ENCODE peak calls at places on chromosomes 12 and 14, in ten cellular contexts. K is HFFc6; I is H4; O is adipocyte; Q is stimulated activated CD4-positive, alpha-beta T cell treated with anti-CD3 and anti-CD28 coated beads, Interleukin-4, amount 100 ng/mL, for 48 hours; U is mucosa of gallbladder; D is AG10803; P is mucosa of descending colon; L is Caki2; C is activated gamma-delta T cell treated with Interleukin-2 at 50 U/mL for 16 hours. T is an unnamed sample.

GRCh38 chr14:106846218-106846617 is 1319.8 kb downstream of the TMEM121 start:
- DNase-seq in K (no peak), I (no peak), O (peak), Q (no peak), U (no peak), D (no peak), P (no peak), L (no peak), C (no peak), T (no peak)

GRCh38 chr14:61477845-61478438 is 156.6 kb downstream of the PRKCH start:
- DNase-seq in K (no peak), I (peak), O (peak), Q (no peak), U (peak), D (peak), P (peak), L (no peak), C (peak), T (no peak)

GRCh38 chr12:188910-189621 is 24.9 kb downstream of the SLC6A12 start:
- DNase-seq in K (peak), I (peak), O (peak), Q (peak), U (peak), D (peak), P (peak), L (peak), C (peak), T (no peak)

GRCh38 chr14:81480741-81481140 is 52.9 kb downstream of the SEL1L start:
- DNase-seq in K (no peak), I (no peak), O (no peak), Q (no peak), U (no peak), D (no peak), P (no peak), L (no peak), C (no peak), T (no peak)

GRCh38 chr12:107591095-107591375 is 94.6 kb upstream of the PWP1 start:
- DNase-seq in K (no peak), I (no peak), O (no peak), Q (no peak), U (no peak), D (peak), P (no peak), L (no peak), C (no peak), T (no peak)

GRCh38 chr12:104352106-104352713 is 48.7 kb downstream of the EID3 start:
- DNase-seq in K (no peak), I (no peak), O (peak), Q (no peak), U (no peak), D (peak), P (no peak), L (no peak), C (no peak), T (no peak)

GRCh38 chr12:89244536-89244935 is 107.8 kb downstream of the DUSP6 start:
- DNase-seq in K (no peak), I (no peak), O (no peak), Q (no peak), U (no peak), D (peak), P (no peak), L (no peak), C (no peak), T (no peak)

GRCh38 chr12:13000935-13001724 is 1.1 kb upstream of the HEBP1 start:
- DNase-seq in K (no peak), I (peak), O (peak), Q (peak), U (peak), D (peak), P (peak), L (peak), C (peak), T (no peak)

GRCh38 chr12:106758349-106758951 is 16.0 kb upstream of the RIC8B start:
- DNase-seq in K (no peak), I (no peak), O (no peak), Q (no peak), U (peak), D (no peak), P (peak), L (no peak), C (no peak), T (no peak)

GRCh38 chr12:116161588-116161987 is 115.9 kb downstream of the MED13L start:
- DNase-seq in K (no peak), I (peak), O (no peak), Q (no peak), U (no peak), D (no peak), P (no peak), L (no peak), C (no peak), T (no peak)

GRCh38 chr12:111193511-111193910 is 175.4 kb downstream of the PHETA1 start:
- DNase-seq in K (no peak), I (no peak), O (no peak), Q (no peak), U (no peak), D (no peak), P (no peak), L (no peak), C (no peak), T (no peak)

GRCh38 chr14:95235767-95236166 is 78.4 kb upstream of the DICER1 start:
- DNase-seq in K (no peak), I (no peak), O (no peak), Q (no peak), U (no peak), D (no peak), P (no peak), L (no peak), C (no peak), T (no peak)

GRCh38 chr12:97899529-97899928 is 436.9 kb downstream of the RMST start:
- DNase-seq in K (no peak), I (no peak), O (no peak), Q (no peak), U (no peak), D (no peak), P (no peak), L (no peak), C (no peak), T (no peak)

GRCh38 chr12:103462675-103463074 is 33.1 kb downstream of the C12orf42 start:
- DNase-seq in K (no peak), I (no peak), O (no peak), Q (no peak), U (no peak), D (no peak), P (no peak), L (no peak), C (no peak), T (no peak)

GRCh38 chr12:106644335-106645073 is 61.7 kb downstream of the RFX4 start:
- DNase-seq in K (no peak), I (no peak), O (no peak), Q (no peak), U (no peak), D (no peak), P (peak), L (no peak), C (no peak), T (no peak)

GRCh38 chr12:16726879-16727278 is 120.9 kb upstream of the LMO3 start:
- DNase-seq in K (no peak), I (no peak), O (no peak), Q (no peak), U (no peak), D (no peak), P (no peak), L (peak), C (no peak), T (no peak)

GRCh38 chr12:128823216-128823915 is 392 bp downstream of the SLC15A4 start:
- DNase-seq in K (no peak), I (no peak), O (no peak), Q (peak), U (no peak), D (peak), P (peak), L (peak), C (peak), T (no peak)

GRCh38 chr14:24141030-24141880 is at the start of gene EMC9:
- DNase-seq in K (peak), I (peak), O (peak), Q (peak), U (peak), D (peak), P (peak), L (peak), C (peak), T (peak)

GRCh38 chr14:101885254-101885576 is 79.2 kb upstream of the DYNC1H1 start:
- DNase-seq in K (no peak), I (no peak), O (no peak), Q (no peak), U (no peak), D (no peak), P (no peak), L (no peak), C (no peak), T (no peak)

GRCh38 chr14:68248481-68249255 is 429.1 kb downstream of the RAD51B start:
- DNase-seq in K (peak), I (peak), O (peak), Q (no peak), U (no peak), D (peak), P (peak), L (peak), C (no peak), T (no peak)

GRCh38 chr12:5428332-5429221 is 3.3 kb upstream of the NTF3 start:
- DNase-seq in K (peak), I (no peak), O (peak), Q (no peak), U (no peak), D (peak), P (no peak), L (peak), C (no peak), T (no peak)

GRCh38 chr12:113914806-113915205 is 51.3 kb downstream of the RBM19 start:
- DNase-seq in K (no peak), I (no peak), O (no peak), Q (no peak), U (no peak), D (no peak), P (no peak), L (no peak), C (no peak), T (no peak)

GRCh38 chr12:18375583-18375982 is 114.3 kb downstream of the PIK3C2G start:
- DNase-seq in K (no peak), I (no peak), O (no peak), Q (no peak), U (no peak), D (no peak), P (no peak), L (no peak), C (no peak), T (no peak)

GRCh38 chr12:106211973-106212372 is 35.8 kb downstream of the CKAP4 start:
- DNase-seq in K (no peak), I (no peak), O (no peak), Q (no peak), U (no peak), D (no peak), P (no peak), L (no peak), C (no peak), T (no peak)

GRCh38 chr14:90438841-90439240 is 42.0 kb downstream of the CALM1 start:
- DNase-seq in K (no peak), I (no peak), O (no peak), Q (no peak), U (no peak), D (no peak), P (no peak), L (no peak), C (no peak), T (no peak)

GRCh38 chr14:69643430-69644200 is 32.2 kb downstream of the SUSD6 start:
- DNase-seq in K (peak), I (no peak), O (no peak), Q (peak), U (peak), D (no peak), P (peak), L (peak), C (peak), T (peak)

GRCh38 chr12:68037616-68038255 is 48.5 kb downstream of the IFNG-AS1 start:
- DNase-seq in K (no peak), I (no peak), O (peak), Q (no peak), U (no peak), D (peak), P (no peak), L (no peak), C (no peak), T (no peak)

GRCh38 chr12:58774008-58774407 is 146.3 kb downstream of the LRIG3 start:
- DNase-seq in K (no peak), I (no peak), O (no peak), Q (no peak), U (no peak), D (no peak), P (no peak), L (no peak), C (no peak), T (no peak)

GRCh38 chr12:2691001-2691339 is 103.8 kb upstream of the FKBP4 start:
- DNase-seq in K (no peak), I (no peak), O (no peak), Q (peak), U (no peak), D (no peak), P (peak), L (no peak), C (peak), T (no peak)

GRCh38 chr12:85955127-85955526 is 81.0 kb downstream of the NTS start:
- DNase-seq in K (no peak), I (no peak), O (peak), Q (no peak), U (no peak), D (no peak), P (no peak), L (no peak), C (no peak), T (no peak)

GRCh38 chr12:90055071-90055470 is 346.4 kb upstream of the ATP2B1 start:
- DNase-seq in K (no peak), I (no peak), O (no peak), Q (no peak), U (no peak), D (no peak), P (no peak), L (no peak), C (no peak), T (no peak)

GRCh38 chr12:96590970-96591369 is 101.6 kb downstream of the CFAP54 start:
- DNase-seq in K (no peak), I (no peak), O (no peak), Q (no peak), U (no peak), D (no peak), P (no peak), L (no peak), C (no peak), T (no peak)

GRCh38 chr14:91388551-91388975 is 29.1 kb downstream of the CCDC88C start:
- DNase-seq in K (peak), I (no peak), O (no peak), Q (no peak), U (no peak), D (no peak), P (no peak), L (no peak), C (no peak), T (no peak)

GRCh38 chr12:90099288-90099687 is 390.6 kb upstream of the ATP2B1 start:
- DNase-seq in K (peak), I (no peak), O (peak), Q (no peak), U (no peak), D (no peak), P (no peak), L (no peak), C (no peak), T (no peak)